ENCODE peak calls at places on chromosomes 11 and 22, in five cellular contexts. L is psoas muscle, U is mammary epithelial cell, M is stomach, F is tibial artery. D is an unnamed sample.

GRCh38 chr22:48486163-48486957 is 1341.3 kb downstream of the BRD1 start:
- DNase-seq in M (no peak), L (no peak), F (no peak), U (no peak), D (no peak)

GRCh38 chr11:57781529-57781943 is 19.9 kb downstream of the CTNND1 start:
- DNase-seq in F (no peak), M (peak; percentile 88), L (no peak), U (peak; percentile 88), D (no peak)

GRCh38 chr11:15677181-15677580 is 562.5 kb downstream of the INSC start:
- DNase-seq in M (no peak), U (no peak), F (no peak), L (no peak), D (no peak)

GRCh38 chr22:49026476-49027121 is 801.1 kb downstream of the BRD1 start:
- DNase-seq in M (no peak), L (no peak), F (no peak), U (no peak), D (peak; percentile 17)

GRCh38 chr22:45709004-45709739 is 37.5 kb downstream of the ATXN10 start:
- DNase-seq in L (peak; percentile 23), M (no peak), U (peak; percentile 74), F (no peak), D (peak; percentile 95)

GRCh38 chr11:72623052-72623451 is 51.2 kb downstream of the PDE2A start:
- DNase-seq in L (no peak), F (no peak), M (no peak), U (no peak), D (no peak)

GRCh38 chr22:45785458-45785857 is 113.8 kb downstream of the ATXN10 start:
- DNase-seq in U (peak; percentile 64), L (no peak), F (no peak), M (no peak), D (peak; percentile 22)

GRCh38 chr11:77107950-77108349 is 5.3 kb downstream of the OMP start:
- DNase-seq in F (peak; percentile 58), M (peak; percentile 81), U (peak; percentile 77), L (peak; percentile 59), D (peak; percentile 97)

GRCh38 chr11:93143186-93143585 is 54.6 kb downstream of the SLC36A4 start:
- DNase-seq in F (no peak), U (no peak), M (no peak), L (no peak), D (no peak)

GRCh38 chr22:46484861-46485595 is 52.4 kb downstream of the CELSR1 start:
- DNase-seq in F (no peak), M (no peak), L (no peak), U (no peak), D (no peak)

GRCh38 chr11:79393362-79394043 is 47.3 kb downstream of the TENM4 start:
- DNase-seq in L (no peak), F (no peak), U (no peak), M (no peak), D (no peak)

GRCh38 chr11:3942160-3942955 is 86.9 kb downstream of the STIM1 start:
- DNase-seq in F (no peak), L (no peak), M (peak; percentile 29), U (no peak), D (no peak)

GRCh38 chr11:132549001-132549400 is 983.3 kb downstream of the OPCML start:
- DNase-seq in F (no peak), M (no peak), L (no peak), U (no peak), D (no peak)

GRCh38 chr11:9461068-9461759 is 402 bp downstream of the ZNF143 start:
- DNase-seq in M (peak; percentile 83), U (peak; percentile 83), L (peak; percentile 92), F (peak; percentile 86), D (peak; percentile 90)

GRCh38 chr11:71994786-71995185 is 3.9 kb upstream of the IL18BP start:
- DNase-seq in U (no peak), M (no peak), F (no peak), L (no peak), D (no peak)

GRCh38 chr11:7227724-7228123 is 24.0 kb upstream of the SYT9 start:
- DNase-seq in F (no peak), M (no peak), L (no peak), U (no peak), D (no peak)

GRCh38 chr22:43228330-43228729 is 41.4 kb upstream of the TTLL12 start:
- DNase-seq in L (no peak), M (peak; percentile 43), F (no peak), U (no peak), D (peak; percentile 12)

GRCh38 chr11:10935015-10935564 is 77.2 kb upstream of the ZBED5 start:
- DNase-seq in L (no peak), M (no peak), F (no peak), U (no peak), D (no peak)

GRCh38 chr11:121328967-121329653 is 36.5 kb downstream of the SC5D start:
- DNase-seq in M (no peak), U (no peak), L (no peak), F (no peak), D (no peak)

GRCh38 chr11:116984589-116984988 is 113.6 kb downstream of the SIK3 start:
- DNase-seq in U (peak; percentile 88), L (no peak), M (no peak), F (no peak), D (peak; percentile 36)

GRCh38 chr11:121058941-121059340 is 35.0 kb downstream of the TBCEL start:
- DNase-seq in M (no peak), U (no peak), L (no peak), F (no peak), D (no peak)

GRCh38 chr11:1967641-1968225 is 20.6 kb downstream of the MRPL23 start:
- DNase-seq in F (no peak), L (peak; percentile 10), U (no peak), M (no peak), D (no peak)

GRCh38 chr11:64959498-64959897 is 12.4 kb downstream of the MAJIN start:
- DNase-seq in U (peak; percentile 47), F (no peak), L (no peak), M (no peak), D (no peak)

GRCh38 chr11:117885777-117886176 is 9.3 kb upstream of the FXYD6 start:
- DNase-seq in L (peak; percentile 61), F (peak; percentile 37), M (no peak), U (no peak), D (no peak)

GRCh38 chr22:38860291-38861169 is 11.5 kb downstream of the CBX6 start:
- DNase-seq in F (no peak), M (no peak), U (no peak), L (no peak), D (no peak)

GRCh38 chr11:107307991-107308390 is 149.6 kb downstream of the CWF19L2 start:
- DNase-seq in F (no peak), M (no peak), L (no peak), U (no peak), D (no peak)

GRCh38 chr22:29073618-29074275 is 912 bp downstream of the KREMEN1 start:
- DNase-seq in F (peak; percentile 45), M (peak; percentile 66), L (peak; percentile 43), U (no peak), D (no peak)

GRCh38 chr22:29071261-29072045 is 1.4 kb upstream of the KREMEN1 start:
- DNase-seq in F (no peak), M (peak; percentile 65), L (peak; percentile 49), U (peak; percentile 88), D (no peak)

GRCh38 chr22:29072979-29073617 is at the start of gene KREMEN1:
- DNase-seq in L (no peak), F (no peak), M (no peak), U (no peak), D (no peak)

GRCh38 chr22:29072193-29072978 is 449 bp upstream of the KREMEN1 start:
- DNase-seq in U (peak; percentile 89), F (peak; percentile 79), M (peak; percentile 98), L (peak; percentile 86), D (peak; percentile 72)

DNA sequence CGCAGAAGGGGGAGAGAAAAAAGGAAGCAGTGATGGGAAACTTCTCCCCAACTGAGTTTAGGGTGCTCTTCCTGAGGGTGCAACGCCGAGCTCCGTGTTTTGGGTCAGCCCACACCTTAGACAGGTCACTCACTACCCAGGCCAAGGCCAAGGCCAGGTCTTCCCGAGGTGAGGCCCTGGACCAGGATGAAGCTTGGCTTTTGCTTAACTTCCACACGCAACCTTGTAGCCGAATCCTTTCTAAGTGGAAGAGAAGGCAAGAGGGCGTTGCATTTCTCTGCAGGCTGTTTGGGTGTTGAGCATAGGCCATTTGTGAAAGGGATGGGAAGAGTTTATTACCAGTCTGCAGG is 1.4 kb downstream of the KREMEN1 start:
- DNase-seq in L (no peak), F (no peak), U (no peak), M (no peak), D (no peak)
- H3K27me3 ChIP-seq in L (no peaks in the 10 kb centered on the region), F (no peaks in the 10 kb centered on the region), U (no peaks in the 10 kb centered on the region), M (peaks cover 35% of the 10 kb centered on the region), D (peaks cover 8% of the 10 kb centered on the region)

GRCh38 chr11:27471067-27471587 is 1.5 kb downstream of the LGR4 start:
- DNase-seq in U (peak; percentile 46), F (no peak), M (no peak), L (no peak), D (no peak)

GRCh38 chr11:27470166-27470565 is 2.4 kb downstream of the LGR4 start:
- DNase-seq in M (no peak), L (no peak), U (no peak), F (no peak), D (no peak)

GRCh38 chr11:27468209-27468608 is 4.4 kb downstream of the LGR4 start:
- DNase-seq in U (peak; percentile 92), M (no peak), L (no peak), F (no peak), D (no peak)

GRCh38 chr11:27468643-27469332 is 3.8 kb downstream of the LGR4 start:
- DNase-seq in M (no peak), L (no peak), U (peak; percentile 88), F (no peak), D (no peak)

DNA sequence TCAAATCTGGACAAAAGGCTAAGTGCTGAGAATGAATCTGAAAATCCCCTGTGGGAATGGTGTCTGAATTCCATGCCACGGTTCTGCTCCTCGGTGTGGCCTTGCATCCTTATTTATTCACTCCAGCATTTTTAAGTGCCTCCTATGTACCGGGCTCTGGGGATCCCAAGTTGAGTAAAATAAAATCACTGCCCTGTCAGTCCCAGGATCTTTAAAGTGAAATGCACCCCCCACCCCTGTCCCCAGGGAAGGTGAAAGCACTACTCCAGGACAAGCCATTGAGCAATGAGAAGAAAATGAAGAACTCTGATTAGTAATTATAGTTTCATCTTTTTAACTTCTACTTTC is 3.3 kb downstream of the LGR4 start:
- DNase-seq in U (no peak), L (no peak), F (no peak), M (no peak), D (no peak)
- H3K4me3 ChIP-seq in U (peak overlapping the region; percentile 38), L (peak overlapping the region; percentile 15), F (no peak overlapping the region), M (peak overlapping the region; percentile 90), D (no peak overlapping the region)

GRCh38 chr11:19451609-19452008 is 210.9 kb upstream of the E2F8 start:
- DNase-seq in F (no peak), L (no peak), U (no peak), M (no peak), D (no peak)
- H3K27me3 ChIP-seq in F (no peaks in the 10 kb centered on the region), L (no peaks in the 10 kb centered on the region), U (peaks cover 4% of the 10 kb centered on the region), M (no peaks in the 10 kb centered on the region), D (no peaks in the 10 kb centered on the region)

GRCh38 chr11:69275178-69275577 is 18.8 kb upstream of the MYEOV start:
- DNase-seq in L (no peak), U (no peak), F (no peak), M (no peak), D (no peak)

GRCh38 chr11:69278091-69278867 is 15.7 kb upstream of the MYEOV start:
- DNase-seq in U (no peak), F (no peak), M (peak; percentile 88), L (no peak), D (no peak)

GRCh38 chr11:69276165-69276564 is 17.8 kb upstream of the MYEOV start:
- DNase-seq in L (no peak), M (no peak), F (no peak), U (no peak), D (no peak)

GRCh38 chr11:69274531-69275016 is 19.4 kb upstream of the MYEOV start:
- DNase-seq in M (peak; percentile 81), U (peak; percentile 94), F (no peak), L (no peak), D (no peak)

GRCh38 chr11:69277074-69277809 is 16.7 kb upstream of the MYEOV start:
- DNase-seq in F (no peak), M (no peak), L (no peak), U (no peak), D (no peak)
- H3K4me3 ChIP-seq in F (no peak overlapping the region), M (no peak overlapping the region), L (no peak overlapping the region), U (no peak overlapping the region), D (no peak overlapping the region)

D was measured in MG63.